ENCODE peak calls at places on chromosome X, in four cellular contexts. G is pancreas, K is sigmoid colon, H is suprapubic skin. V is an unnamed sample.
A peak's percentile ranks its signal among the peaks of the same experiment; 100 is the strongest.

GRCh38 chrX:23792861-23793553 is 10.0 kb downstream of the SAT1 start:
- DNase-seq in K (no peak), G (no peak), H (no peak), V (no peak)

GRCh38 chrX:17697191-17697590 is 40.1 kb upstream of the SCML1 start:
- DNase-seq in G (no peak), H (no peak), K (no peak), V (no peak)

GRCh38 chrX:123422875-123423274 is 238.8 kb downstream of the GRIA3 start:
- DNase-seq in G (no peak), H (no peak), K (no peak), V (no peak)

GRCh38 chrX:141814213-141814857 is 23.8 kb upstream of the MAGEC3 start:
- DNase-seq in H (no peak), G (peak; percentile 84), K (no peak), V (no peak)

GRCh38 chrX:39777623-39778025 is 320.1 kb downstream of the BCOR start:
- DNase-seq in G (no peak), K (no peak), H (no peak), V (no peak)

GRCh38 chrX:102154218-102154860 is 1.4 kb downstream of the BEX5 start:
- DNase-seq in H (no peak), K (no peak), G (peak; percentile 16), V (no peak)

GRCh38 chrX:106585478-106585877 is 26.3 kb upstream of the RADX start:
- DNase-seq in G (no peak), K (no peak), H (no peak), V (no peak)

GRCh38 chrX:49992809-49993208 is 70.4 kb downstream of the CLCN5 start:
- DNase-seq in H (no peak), G (no peak), K (no peak), V (no peak)

GRCh38 chrX:132909643-132910042 is 48.8 kb downstream of the HS6ST2 start:
- DNase-seq in G (no peak), K (no peak), H (no peak), V (no peak)

GRCh38 chrX:53088136-53088974 is 5.6 kb upstream of the KANTR start:
- DNase-seq in H (peak; percentile 88), G (peak; percentile 79), K (peak; percentile 97), V (peak; percentile 82)

GRCh38 chrX:125205084-125205917 is 114.4 kb upstream of the TEX13C start:
- DNase-seq in K (peak; percentile 76), G (peak; percentile 37), H (peak; percentile 79), V (peak; percentile 77)

GRCh38 chrX:644304-645023 is 13.9 kb downstream of the SHOX start:
- DNase-seq in H (peak; percentile 71), G (no peak), K (no peak), V (no peak)

GRCh38 chrX:42732506-42732905 is 45.5 kb downstream of the PPP1R2C start:
- DNase-seq in H (no peak), G (peak; percentile 49), K (no peak), V (no peak)

GRCh38 chrX:31199051-31199769 is 127.4 kb upstream of the FTHL17 start:
- DNase-seq in H (no peak), K (no peak), G (no peak), V (no peak)

GRCh38 chrX:15864629-15865028 is 10.0 kb upstream of the AP1S2 start:
- DNase-seq in H (no peak), K (no peak), G (no peak), V (no peak)

GRCh38 chrX:54807524-54808108 is at the start of gene MAGED2:
- DNase-seq in K (no peak), G (no peak), H (no peak), V (no peak)

DNA sequence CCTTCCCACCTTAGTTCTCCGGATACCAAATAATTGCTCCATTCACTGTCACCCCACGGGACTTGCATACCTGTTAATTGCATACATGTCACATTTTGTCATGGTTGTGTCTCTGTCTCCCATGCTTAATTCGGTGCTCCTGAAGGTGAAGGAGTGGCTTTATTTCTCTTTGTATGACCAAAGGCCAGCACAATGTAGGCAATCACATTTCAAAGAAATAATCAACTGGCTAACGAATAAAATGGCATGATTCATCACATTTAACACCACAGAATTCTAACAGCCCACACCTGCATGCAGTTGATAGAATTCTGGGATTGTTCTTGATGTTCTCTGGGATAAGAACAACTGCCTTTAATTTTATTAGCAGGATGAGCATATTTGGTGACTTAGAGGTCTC is 59.3 kb downstream of the ATXN3L start:
- DNase-seq in K (no peak), H (no peak), G (no peak), V (no peak)
- H3K27ac ChIP-seq in K (no peak overlapping the region), H (no peak overlapping the region), G (no peak overlapping the region), V (no peak overlapping the region)

GRCh38 chrX:71537743-71538142 is 4.8 kb downstream of the OGT start:
- DNase-seq in H (no peak), K (no peak), G (no peak), V (no peak)

GRCh38 chrX:71534773-71535544 is 2.1 kb downstream of the OGT start:
- DNase-seq in G (no peak), K (no peak), H (no peak), V (no peak)

GRCh38 chrX:71533850-71534515 is 1.1 kb downstream of the OGT start:
- DNase-seq in H (peak; percentile 72), K (no peak), G (peak; percentile 44), V (peak; percentile 72)

GRCh38 chrX:71533514-71533849 is 578 bp downstream of the OGT start:
- DNase-seq in K (no peak), H (no peak), G (no peak), V (no peak)

GRCh38 chrX:71536285-71536684 is 3.4 kb downstream of the OGT start:
- DNase-seq in H (no peak), G (no peak), K (no peak), V (no peak)
- H3K4me3 ChIP-seq in H (peak overlapping the region; percentile 70), G (no peak overlapping the region), K (peak overlapping the region; percentile 8), V (no peak overlapping the region)

GRCh38 chrX:12946406-12946805 is 28.5 kb upstream of the TMSB4X start:
- DNase-seq in H (no peak), G (no peak), K (no peak), V (no peak)
- H3K4me1 ChIP-seq in H (peaks cover 33% of the 10 kb centered on the region), G (peaks cover 9% of the 10 kb centered on the region), K (no peaks in the 10 kb centered on the region), V (peaks cover 29% of the 10 kb centered on the region)

GRCh38 chrX:155048997-155049619 is 21.8 kb downstream of the CMC4 start:
- DNase-seq in K (peak; percentile 69), H (no peak), G (peak; percentile 75), V (no peak)

GRCh38 chrX:155046811-155047528 is 20.3 kb downstream of the FUNDC2 start:
- DNase-seq in G (no peak), H (no peak), K (no peak), V (no peak)

GRCh38 chrX:155046129-155046810 is 19.6 kb downstream of the FUNDC2 start:
- DNase-seq in H (no peak), K (no peak), G (no peak), V (no peak)
- H3K27ac ChIP-seq in H (no peak overlapping the region), K (no peak overlapping the region), G (no peak overlapping the region), V (no peak overlapping the region)

GRCh38 chrX:13690836-13691235 is 1.9 kb downstream of the RAB9A start:
- DNase-seq in K (no peak), H (no peak), G (no peak), V (no peak)
- H3K4me3 ChIP-seq in K (peak overlapping the region; percentile 66), H (peak overlapping the region; percentile 68), G (no peak overlapping the region), V (no peak overlapping the region)

GRCh38 chrX:7117587-7117986 is 29.9 kb upstream of the STS start:
- DNase-seq in H (no peak), K (no peak), G (no peak), V (no peak)
- H3K4me1 ChIP-seq in H (no peaks in the 10 kb centered on the region), K (no peaks in the 10 kb centered on the region), G (peaks cover 20% of the 10 kb centered on the region), V (peaks cover 10% of the 10 kb centered on the region)

DNA sequence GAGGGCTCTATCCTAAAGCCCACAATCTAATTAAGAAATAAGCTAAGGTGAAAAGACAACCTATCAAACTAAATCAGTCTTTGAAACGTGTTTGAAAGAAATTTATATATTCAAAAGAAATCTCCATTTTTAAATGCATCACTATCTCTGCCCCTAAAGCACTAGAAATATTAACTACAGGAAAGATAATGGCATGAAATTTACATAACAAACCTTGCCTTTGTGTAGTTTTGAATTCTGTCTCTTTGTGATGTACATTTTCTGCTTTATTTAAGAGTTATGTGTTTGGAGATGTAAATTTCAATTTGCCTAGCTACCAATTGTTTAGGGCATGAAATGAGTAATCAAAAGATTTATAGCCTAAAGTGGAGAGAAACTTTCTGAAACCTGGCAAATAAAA is 286.1 kb upstream of the TBX22 start:
- DNase-seq in H (no peak), G (no peak), K (no peak), V (no peak)
- H3K27ac ChIP-seq in H (no peak overlapping the region), G (no peak overlapping the region), K (no peak overlapping the region), V (no peak overlapping the region)

DNA sequence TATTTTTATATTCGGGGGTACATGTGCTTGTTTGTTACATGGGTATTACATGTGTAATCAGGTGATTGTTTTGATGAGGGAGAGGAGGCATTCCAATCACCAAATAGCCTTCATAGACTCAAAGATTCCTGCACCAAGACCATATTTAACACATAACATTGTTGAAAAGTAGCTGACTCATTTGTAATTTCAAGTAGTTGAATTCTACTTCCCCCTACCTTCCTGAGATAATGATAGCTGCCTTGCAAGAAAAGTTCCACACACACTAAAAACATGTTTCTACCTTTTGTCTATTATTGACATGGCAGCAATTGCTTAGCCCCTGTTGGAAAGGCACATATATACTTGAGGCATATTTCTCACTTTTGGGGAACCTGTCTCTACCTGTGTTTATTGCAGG is 16.1 kb downstream of the PGAM4 start:
- DNase-seq in H (no peak), K (no peak), G (no peak), V (no peak)
- H3K4me3 ChIP-seq in H (no peak overlapping the region), K (no peak overlapping the region), G (no peak overlapping the region), V (no peak overlapping the region)

DNA sequence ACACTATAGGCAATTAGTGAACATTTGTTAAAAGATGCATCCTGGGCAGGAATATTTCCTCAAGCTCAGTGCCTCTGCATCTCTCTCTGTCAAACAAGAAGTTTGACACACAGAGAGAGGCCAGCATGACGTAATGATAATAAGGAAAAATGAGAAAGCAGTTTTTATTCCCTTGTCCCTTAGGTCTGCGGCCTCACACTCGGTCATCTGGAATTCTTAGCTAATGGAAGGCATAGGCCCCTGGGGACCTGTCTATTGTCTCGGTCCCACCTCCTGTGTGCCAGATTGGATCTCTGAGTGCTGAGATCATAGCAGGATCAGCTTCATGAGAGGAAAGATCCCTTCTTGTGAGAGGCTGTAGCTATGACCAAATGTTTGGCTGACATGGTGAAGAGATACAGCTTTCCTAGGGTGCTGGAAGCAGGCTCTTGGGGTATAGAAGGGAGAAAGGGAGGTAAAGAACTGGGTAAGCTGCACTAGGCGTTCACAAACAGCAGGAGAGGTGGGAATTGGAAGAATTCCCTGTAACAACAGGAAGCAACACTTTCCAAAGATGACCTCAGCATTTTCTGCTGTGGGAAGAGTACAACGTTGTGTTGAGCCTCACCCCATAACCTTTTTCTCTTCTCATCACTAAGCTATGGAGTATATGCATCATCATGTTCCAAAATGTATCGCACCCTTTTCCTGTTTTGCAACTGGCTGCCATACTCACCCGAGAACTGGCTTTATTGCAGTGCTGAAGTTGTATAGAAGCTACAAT is 20.2 kb downstream of the TMEM31 start:
- DNase-seq in H (no peak), G (no peak), K (no peak), V (no peak)
- H3K4me1 ChIP-seq in H (peaks cover 10% of the 10 kb centered on the region), G (no peaks in the 10 kb centered on the region), K (no peaks in the 10 kb centered on the region), V (no peaks in the 10 kb centered on the region)

V was measured in left lung.